ENCODE peak calls at places on chromosome 1, in six cellular contexts. W is EL; U is H7; M is A549; P is effector memory CD8-positive, alpha-beta T cell; I is H1. D is an unnamed sample.

GRCh38 chr1:24705260-24706073 is 39.8 kb upstream of the CLIC4 start:
- DNase-seq in W (peak; percentile 58), M (peak; percentile 95), U (peak; percentile 97), P (no peak), I (peak; percentile 61), D (peak; percentile 87)

GRCh38 chr1:91604632-91605031 is 104.0 kb downstream of the CDC7 start:
- DNase-seq in U (no peak), P (no peak), M (no peak), W (no peak), I (no peak), D (no peak)

GRCh38 chr1:32501865-32502264 is 37.0 kb downstream of the ZBTB8B start:
- DNase-seq in U (no peak), I (no peak), W (no peak), M (no peak), P (no peak), D (no peak)

GRCh38 chr1:28322209-28322608 is 6.6 kb upstream of the MED18 start:
- DNase-seq in W (no peak), U (no peak), P (no peak), I (no peak), M (peak; percentile 59), D (peak; percentile 85)

GRCh38 chr1:30882678-30883388 is 25.7 kb downstream of the SDC3 start:
- DNase-seq in I (no peak), W (no peak), M (no peak), P (no peak), U (no peak), D (no peak)

GRCh38 chr1:46302091-46303037 is 1.1 kb downstream of the LRRC41 start:
- DNase-seq in W (no peak), P (peak; percentile 45), U (peak; percentile 88), M (peak; percentile 36), I (no peak), D (peak; percentile 53)

GRCh38 chr1:200739499-200740290 is 1.0 kb downstream of the CAMSAP2 start:
- DNase-seq in M (peak; percentile 28), P (no peak), W (peak; percentile 29), I (no peak), U (peak; percentile 47), D (peak; percentile 41)

GRCh38 chr1:174785506-174785905 is 214.2 kb upstream of the CACYBP start:
- DNase-seq in P (no peak), U (no peak), I (no peak), W (no peak), M (no peak), D (no peak)

GRCh38 chr1:189312499-189312898 is 1165.2 kb downstream of the BRINP3 start:
- DNase-seq in P (no peak), U (no peak), W (no peak), M (no peak), I (no peak), D (no peak)

GRCh38 chr1:32801096-32801713 is 16.0 kb downstream of the YARS1 start:
- DNase-seq in I (no peak), U (no peak), W (peak; percentile 80), M (no peak), P (peak; percentile 46), D (no peak)

GRCh38 chr1:43722825-43723224 is 15.5 kb downstream of the ST3GAL3 start:
- DNase-seq in U (no peak), I (no peak), W (no peak), M (no peak), P (no peak), D (no peak)

GRCh38 chr1:162003061-162003824 is 20.4 kb downstream of the OLFML2B start:
- DNase-seq in I (no peak), W (peak; percentile 99), U (no peak), P (no peak), M (no peak), D (no peak)

D was measured in left colon.